ENCODE peak calls at places on chromosomes 4 and X, in ten cellular contexts. One of them, this sample, is unnamed.

GRCh38 chr4:76078033-76078613 is 3.6 kb downstream of the ART3 start:
- DNase-seq in heart left ventricle: no peak
- DNase-seq in colonic mucosa: no peak
- DNase-seq in kidney: no peak
- DNase-seq in fibroblast of lung: no peak
- DNase-seq in breast epithelium: no peak
- DNase-seq in astrocyte: no peak
- DNase-seq in GM23338: no peak
- DNase-seq in upper lobe of right lung: no peak
- DNase-seq in pancreas: no peak
- DNase-seq in this sample: no peak

GRCh38 chr4:101801957-101802356 is 11.4 kb downstream of the BANK1 start:
- DNase-seq in heart left ventricle: no peak
- DNase-seq in colonic mucosa: no peak
- DNase-seq in kidney: no peak
- DNase-seq in fibroblast of lung: no peak
- DNase-seq in breast epithelium: no peak
- DNase-seq in astrocyte: no peak
- DNase-seq in GM23338: no peak
- DNase-seq in upper lobe of right lung: no peak
- DNase-seq in pancreas: no peak
- DNase-seq in this sample: no peak

GRCh38 chr4:168353746-168354145 is 35.2 kb upstream of the DDX60 start:
- DNase-seq in heart left ventricle: no peak
- DNase-seq in colonic mucosa: no peak
- DNase-seq in kidney: no peak
- DNase-seq in fibroblast of lung: no peak
- DNase-seq in breast epithelium: no peak
- DNase-seq in astrocyte: no peak
- DNase-seq in GM23338: no peak
- DNase-seq in upper lobe of right lung: no peak
- DNase-seq in pancreas: no peak
- DNase-seq in this sample: no peak

GRCh38 chr4:16731776-16732380 is 166.6 kb downstream of the LDB2 start:
- DNase-seq in heart left ventricle: no peak
- DNase-seq in colonic mucosa: no peak
- DNase-seq in kidney: no peak
- DNase-seq in fibroblast of lung: no peak
- DNase-seq in breast epithelium: no peak
- DNase-seq in astrocyte: no peak
- DNase-seq in GM23338: peak; percentile 52
- DNase-seq in upper lobe of right lung: no peak
- DNase-seq in pancreas: no peak
- DNase-seq in this sample: no peak

GRCh38 chr4:151766691-151767090 is 5.9 kb upstream of the GATB start:
- DNase-seq in heart left ventricle: no peak
- DNase-seq in colonic mucosa: no peak
- DNase-seq in kidney: no peak
- DNase-seq in fibroblast of lung: no peak
- DNase-seq in breast epithelium: no peak
- DNase-seq in astrocyte: no peak
- DNase-seq in GM23338: peak; percentile 40
- DNase-seq in upper lobe of right lung: no peak
- DNase-seq in pancreas: no peak
- DNase-seq in this sample: no peak

GRCh38 chr4:85812776-85813175 is 337.8 kb downstream of the ARHGAP24 start:
- DNase-seq in heart left ventricle: no peak
- DNase-seq in colonic mucosa: no peak
- DNase-seq in kidney: no peak
- DNase-seq in fibroblast of lung: no peak
- DNase-seq in breast epithelium: no peak
- DNase-seq in astrocyte: peak; percentile 46
- DNase-seq in GM23338: no peak
- DNase-seq in upper lobe of right lung: no peak
- DNase-seq in pancreas: no peak
- DNase-seq in this sample: no peak

GRCh38 chr4:73864973-73865372 is 4.2 kb upstream of the CXCL1 start:
- DNase-seq in heart left ventricle: no peak
- DNase-seq in colonic mucosa: no peak
- DNase-seq in kidney: no peak
- DNase-seq in fibroblast of lung: no peak
- DNase-seq in breast epithelium: no peak
- DNase-seq in astrocyte: no peak
- DNase-seq in GM23338: no peak
- DNase-seq in upper lobe of right lung: no peak
- DNase-seq in pancreas: no peak
- DNase-seq in this sample: no peak

GRCh38 chr4:153785830-153786721 is 2.8 kb downstream of the SFRP2 start:
- DNase-seq in heart left ventricle: no peak
- DNase-seq in colonic mucosa: no peak
- DNase-seq in kidney: no peak
- DNase-seq in fibroblast of lung: peak; percentile 55
- DNase-seq in breast epithelium: no peak
- DNase-seq in astrocyte: peak; percentile 30
- DNase-seq in GM23338: peak; percentile 70
- DNase-seq in upper lobe of right lung: no peak
- DNase-seq in pancreas: no peak
- DNase-seq in this sample: no peak

GRCh38 chr4:81040175-81040659 is 9.7 kb downstream of the BMP3 start:
- DNase-seq in heart left ventricle: no peak
- DNase-seq in colonic mucosa: no peak
- DNase-seq in kidney: no peak
- DNase-seq in fibroblast of lung: peak; percentile 56
- DNase-seq in breast epithelium: no peak
- DNase-seq in astrocyte: peak; percentile 6
- DNase-seq in GM23338: peak; percentile 71
- DNase-seq in upper lobe of right lung: no peak
- DNase-seq in pancreas: no peak
- DNase-seq in this sample: no peak

GRCh38 chr4:108013332-108013731 is 23.6 kb downstream of the HADH start:
- DNase-seq in heart left ventricle: no peak
- DNase-seq in colonic mucosa: no peak
- DNase-seq in kidney: no peak
- DNase-seq in fibroblast of lung: no peak
- DNase-seq in breast epithelium: no peak
- DNase-seq in astrocyte: no peak
- DNase-seq in GM23338: no peak
- DNase-seq in upper lobe of right lung: no peak
- DNase-seq in pancreas: no peak
- DNase-seq in this sample: no peak

GRCh38 chr4:7831858-7832257 is 107.8 kb downstream of the AFAP1 start:
- DNase-seq in heart left ventricle: no peak
- DNase-seq in colonic mucosa: no peak
- DNase-seq in kidney: no peak
- DNase-seq in fibroblast of lung: no peak
- DNase-seq in breast epithelium: no peak
- DNase-seq in astrocyte: no peak
- DNase-seq in GM23338: no peak
- DNase-seq in upper lobe of right lung: no peak
- DNase-seq in pancreas: no peak
- DNase-seq in this sample: no peak

GRCh38 chr4:79049840-79050520 is 110.7 kb upstream of the PAQR3 start:
- DNase-seq in heart left ventricle: no peak
- DNase-seq in colonic mucosa: peak; percentile 32
- DNase-seq in kidney: peak; percentile 28
- DNase-seq in fibroblast of lung: no peak
- DNase-seq in breast epithelium: no peak
- DNase-seq in astrocyte: no peak
- DNase-seq in GM23338: peak; percentile 10
- DNase-seq in upper lobe of right lung: no peak
- DNase-seq in pancreas: peak; percentile 10
- DNase-seq in this sample: no peak

GRCh38 chrX:26783512-26784225 is 567.7 kb downstream of the MAGEB5 start:
- DNase-seq in heart left ventricle: no peak
- DNase-seq in colonic mucosa: peak; percentile 19
- DNase-seq in kidney: no peak
- DNase-seq in fibroblast of lung: peak; percentile 65
- DNase-seq in breast epithelium: no peak
- DNase-seq in astrocyte: no peak
- DNase-seq in GM23338: peak; percentile 77
- DNase-seq in upper lobe of right lung: no peak
- DNase-seq in pancreas: no peak
- DNase-seq in this sample: no peak

GRCh38 chrX:26778320-26778888 is 562.4 kb downstream of the MAGEB5 start:
- DNase-seq in heart left ventricle: no peak
- DNase-seq in colonic mucosa: no peak
- DNase-seq in kidney: no peak
- DNase-seq in fibroblast of lung: no peak
- DNase-seq in breast epithelium: no peak
- DNase-seq in astrocyte: no peak
- DNase-seq in GM23338: peak; percentile 32
- DNase-seq in upper lobe of right lung: no peak
- DNase-seq in pancreas: no peak
- DNase-seq in this sample: no peak
- TF ChIP-seq CTCF in heart left ventricle: no peak
- TF ChIP-seq CTCF in colonic mucosa: no peak
- TF ChIP-seq CTCF in kidney: no peak
- TF ChIP-seq CTCF in fibroblast of lung: peak; percentile 23
- TF ChIP-seq CTCF in breast epithelium: no peak
- TF ChIP-seq CTCF in astrocyte: no peak
- TF ChIP-seq CTCF in GM23338: peak; percentile 61
- TF ChIP-seq CTCF in upper lobe of right lung: no peak
- TF ChIP-seq CTCF in pancreas: peak; percentile 10
- TF ChIP-seq CTCF in this sample: no peak

GRCh38 chrX:13028871-13029336 is 15.5 kb downstream of the FAM9C start:
- DNase-seq in heart left ventricle: no peak
- DNase-seq in colonic mucosa: no peak
- DNase-seq in kidney: no peak
- DNase-seq in fibroblast of lung: no peak
- DNase-seq in breast epithelium: no peak
- DNase-seq in astrocyte: no peak
- DNase-seq in GM23338: peak; percentile 27
- DNase-seq in upper lobe of right lung: no peak
- DNase-seq in pancreas: no peak
- DNase-seq in this sample: no peak

GRCh38 chrX:13026877-13027652 is 17.4 kb downstream of the FAM9C start:
- DNase-seq in heart left ventricle: no peak
- DNase-seq in colonic mucosa: no peak
- DNase-seq in kidney: no peak
- DNase-seq in fibroblast of lung: no peak
- DNase-seq in breast epithelium: no peak
- DNase-seq in astrocyte: no peak
- DNase-seq in GM23338: no peak
- DNase-seq in upper lobe of right lung: no peak
- DNase-seq in pancreas: no peak
- DNase-seq in this sample: no peak

GRCh38 chrX:13029341-13029740 is 15.1 kb downstream of the FAM9C start:
- DNase-seq in heart left ventricle: peak; percentile 67
- DNase-seq in colonic mucosa: peak; percentile 68
- DNase-seq in kidney: peak; percentile 82
- DNase-seq in fibroblast of lung: peak; percentile 44
- DNase-seq in breast epithelium: peak; percentile 53
- DNase-seq in astrocyte: no peak
- DNase-seq in GM23338: no peak
- DNase-seq in upper lobe of right lung: no peak
- DNase-seq in pancreas: peak; percentile 50
- DNase-seq in this sample: no peak

GRCh38 chrX:13033193-13033592 is 11.2 kb downstream of the FAM9C start:
- DNase-seq in heart left ventricle: no peak
- DNase-seq in colonic mucosa: no peak
- DNase-seq in kidney: no peak
- DNase-seq in fibroblast of lung: peak; percentile 54
- DNase-seq in breast epithelium: no peak
- DNase-seq in astrocyte: no peak
- DNase-seq in GM23338: no peak
- DNase-seq in upper lobe of right lung: no peak
- DNase-seq in pancreas: no peak
- DNase-seq in this sample: no peak

DNA sequence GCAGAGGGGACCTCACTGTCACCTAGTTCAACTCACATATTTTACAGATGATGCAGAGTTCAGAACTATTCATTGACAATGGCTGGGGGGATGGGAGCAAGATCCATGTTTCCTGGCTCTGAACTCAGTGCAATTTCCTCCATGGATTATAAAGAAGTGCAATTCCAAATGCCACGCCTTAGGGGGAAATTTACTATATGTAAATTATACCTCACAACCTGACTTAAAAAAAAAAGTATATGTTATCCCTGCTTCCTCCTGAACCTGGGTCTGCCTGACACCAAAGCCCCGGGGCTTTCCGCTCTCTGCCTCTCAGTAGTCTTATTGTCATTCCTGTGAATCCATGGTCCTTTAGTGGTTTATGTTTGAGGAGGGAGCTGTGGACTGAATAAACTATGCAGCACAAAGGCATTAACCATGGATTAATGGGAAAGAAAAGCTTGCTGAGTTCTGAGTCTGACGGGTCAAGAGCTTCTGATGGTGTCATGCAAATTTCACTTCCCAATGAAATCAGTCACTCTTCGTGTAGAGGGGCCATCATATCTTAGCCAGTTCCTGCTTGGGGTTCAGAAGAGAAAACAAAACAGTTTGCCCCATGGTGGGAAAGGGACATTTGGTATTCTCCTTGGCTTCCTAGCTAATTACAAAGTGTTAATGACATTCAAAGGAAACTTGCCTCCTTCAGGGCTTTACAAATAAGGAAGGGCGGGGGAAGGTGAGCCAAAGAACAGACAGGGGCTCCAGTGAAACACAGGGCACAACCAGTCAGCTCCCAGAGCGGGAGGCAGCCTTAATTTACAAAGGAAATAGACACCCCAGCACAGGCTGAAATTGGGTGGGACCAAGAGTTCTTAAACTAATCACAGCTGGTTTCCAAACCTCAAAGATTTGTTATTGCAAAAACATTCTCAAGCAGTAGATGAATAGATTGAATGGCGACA is 14.3 kb downstream of the FAM9C start:
- DNase-seq in heart left ventricle: peak; percentile 22
- DNase-seq in colonic mucosa: peak; percentile 76
- DNase-seq in kidney: no peak
- DNase-seq in fibroblast of lung: no peak
- DNase-seq in breast epithelium: no peak
- DNase-seq in astrocyte: no peak
- DNase-seq in GM23338: peak; percentile 31
- DNase-seq in upper lobe of right lung: no peak
- DNase-seq in pancreas: no peak
- DNase-seq in this sample: no peak
- H3K27ac ChIP-seq in heart left ventricle: peak overlapping the region; percentile 68
- H3K27ac ChIP-seq in colonic mucosa: peak overlapping the region; percentile 72
- H3K27ac ChIP-seq in kidney: no peak overlapping the region
- H3K27ac ChIP-seq in fibroblast of lung: no peak overlapping the region
- H3K27ac ChIP-seq in breast epithelium: peak overlapping the region; percentile 63
- H3K27ac ChIP-seq in astrocyte: peak overlapping the region; percentile 56
- H3K27ac ChIP-seq in GM23338: peak overlapping the region; percentile 89
- H3K27ac ChIP-seq in upper lobe of right lung: peak overlapping the region; percentile 63
- H3K27ac ChIP-seq in pancreas: no peak overlapping the region
- H3K27ac ChIP-seq in this sample: no peak overlapping the region

GRCh38 chrX:72554448-72555140 is 18.0 kb downstream of the HDAC8 start:
- DNase-seq in heart left ventricle: no peak
- DNase-seq in colonic mucosa: peak; percentile 36
- DNase-seq in kidney: no peak
- DNase-seq in fibroblast of lung: no peak
- DNase-seq in breast epithelium: no peak
- DNase-seq in astrocyte: no peak
- DNase-seq in GM23338: peak; percentile 77
- DNase-seq in upper lobe of right lung: no peak
- DNase-seq in pancreas: no peak
- DNase-seq in this sample: no peak
- TF ChIP-seq CTCF in heart left ventricle: no peak
- TF ChIP-seq CTCF in colonic mucosa: no peak
- TF ChIP-seq CTCF in kidney: no peak
- TF ChIP-seq CTCF in fibroblast of lung: no peak
- TF ChIP-seq CTCF in breast epithelium: no peak
- TF ChIP-seq CTCF in astrocyte: no peak
- TF ChIP-seq CTCF in GM23338: peak; percentile 57
- TF ChIP-seq CTCF in upper lobe of right lung: no peak
- TF ChIP-seq CTCF in pancreas: no peak
- TF ChIP-seq CTCF in this sample: no peak

GRCh38 chrX:24619647-24620046 is 27.5 kb downstream of the PCYT1B start:
- DNase-seq in heart left ventricle: peak; percentile 17
- DNase-seq in colonic mucosa: no peak
- DNase-seq in kidney: no peak
- DNase-seq in fibroblast of lung: peak; percentile 62
- DNase-seq in breast epithelium: no peak
- DNase-seq in astrocyte: peak; percentile 52
- DNase-seq in GM23338: no peak
- DNase-seq in upper lobe of right lung: no peak
- DNase-seq in pancreas: no peak
- DNase-seq in this sample: no peak
- H3K27ac ChIP-seq in heart left ventricle: no peak overlapping the region
- H3K27ac ChIP-seq in colonic mucosa: no peak overlapping the region
- H3K27ac ChIP-seq in kidney: no peak overlapping the region
- H3K27ac ChIP-seq in fibroblast of lung: no peak overlapping the region
- H3K27ac ChIP-seq in breast epithelium: no peak overlapping the region
- H3K27ac ChIP-seq in astrocyte: no peak overlapping the region
- H3K27ac ChIP-seq in GM23338: no peak overlapping the region
- H3K27ac ChIP-seq in upper lobe of right lung: no peak overlapping the region
- H3K27ac ChIP-seq in pancreas: no peak overlapping the region
- H3K27ac ChIP-seq in this sample: no peak overlapping the region

This sample was measured in coronary artery.